ENCODE peak calls at places on chromosomes 13 and 19, in seven cellular contexts. One of them, this sample, is unnamed.

GRCh38 chr19:8022275-8022674 is 16.8 kb upstream of the ELAVL1 start:
- DNase-seq in naive thymus-derived CD8-positive, alpha-beta T cell: no peak
- DNase-seq in lower leg skin: no peak
- DNase-seq in hypothalamus: no peak
- DNase-seq in aorta: no peak
- DNase-seq in cardiac fibroblast: no peak
- DNase-seq in smooth muscle cell of the brain vasculature: no peak
- DNase-seq in this sample: no peak

GRCh38 chr19:44025217-44025936 is at the start of gene ZNF222:
- DNase-seq in naive thymus-derived CD8-positive, alpha-beta T cell: peak; percentile 68
- DNase-seq in lower leg skin: peak; percentile 83
- DNase-seq in hypothalamus: peak; percentile 70
- DNase-seq in aorta: peak; percentile 93
- DNase-seq in cardiac fibroblast: peak; percentile 89
- DNase-seq in smooth muscle cell of the brain vasculature: peak; percentile 50
- DNase-seq in this sample: peak; percentile 79

GRCh38 chr19:44313231-44313630 is 8.4 kb upstream of the ZNF235 start:
- DNase-seq in naive thymus-derived CD8-positive, alpha-beta T cell: no peak
- DNase-seq in lower leg skin: no peak
- DNase-seq in hypothalamus: no peak
- DNase-seq in aorta: no peak
- DNase-seq in cardiac fibroblast: no peak
- DNase-seq in smooth muscle cell of the brain vasculature: no peak
- DNase-seq in this sample: no peak

GRCh38 chr13:82688400-82688999 is 1193.8 kb downstream of the SLITRK1 start:
- DNase-seq in naive thymus-derived CD8-positive, alpha-beta T cell: no peak
- DNase-seq in lower leg skin: no peak
- DNase-seq in hypothalamus: no peak
- DNase-seq in aorta: no peak
- DNase-seq in cardiac fibroblast: peak; percentile 13
- DNase-seq in smooth muscle cell of the brain vasculature: no peak
- DNase-seq in this sample: no peak

GRCh38 chr13:42384265-42384664 is 112.3 kb downstream of the AKAP11 start:
- DNase-seq in naive thymus-derived CD8-positive, alpha-beta T cell: no peak
- DNase-seq in lower leg skin: no peak
- DNase-seq in hypothalamus: no peak
- DNase-seq in aorta: no peak
- DNase-seq in cardiac fibroblast: no peak
- DNase-seq in smooth muscle cell of the brain vasculature: no peak
- DNase-seq in this sample: no peak

GRCh38 chr13:73225983-73226382 is 167.2 kb downstream of the KLF5 start:
- DNase-seq in naive thymus-derived CD8-positive, alpha-beta T cell: no peak
- DNase-seq in lower leg skin: no peak
- DNase-seq in hypothalamus: no peak
- DNase-seq in aorta: no peak
- DNase-seq in cardiac fibroblast: no peak
- DNase-seq in smooth muscle cell of the brain vasculature: no peak
- DNase-seq in this sample: no peak

GRCh38 chr19:19004144-19004543 is 29.2 kb downstream of the SUGP2 start:
- DNase-seq in naive thymus-derived CD8-positive, alpha-beta T cell: no peak
- DNase-seq in lower leg skin: no peak
- DNase-seq in hypothalamus: no peak
- DNase-seq in aorta: no peak
- DNase-seq in cardiac fibroblast: no peak
- DNase-seq in smooth muscle cell of the brain vasculature: no peak
- DNase-seq in this sample: no peak

GRCh38 chr13:24217601-24218281 is 57.2 kb downstream of the SPATA13 start:
- DNase-seq in naive thymus-derived CD8-positive, alpha-beta T cell: no peak
- DNase-seq in lower leg skin: no peak
- DNase-seq in hypothalamus: no peak
- DNase-seq in aorta: no peak
- DNase-seq in cardiac fibroblast: peak; percentile 64
- DNase-seq in smooth muscle cell of the brain vasculature: no peak
- DNase-seq in this sample: no peak

GRCh38 chr13:46575843-46576242 is 22.9 kb downstream of the LRCH1 start:
- DNase-seq in naive thymus-derived CD8-positive, alpha-beta T cell: no peak
- DNase-seq in lower leg skin: no peak
- DNase-seq in hypothalamus: no peak
- DNase-seq in aorta: no peak
- DNase-seq in cardiac fibroblast: peak; percentile 90
- DNase-seq in smooth muscle cell of the brain vasculature: no peak
- DNase-seq in this sample: peak; percentile 78

GRCh38 chr13:43911283-43911682 is 31.6 kb downstream of the LACC1 start:
- DNase-seq in naive thymus-derived CD8-positive, alpha-beta T cell: no peak
- DNase-seq in lower leg skin: no peak
- DNase-seq in hypothalamus: no peak
- DNase-seq in aorta: no peak
- DNase-seq in cardiac fibroblast: no peak
- DNase-seq in smooth muscle cell of the brain vasculature: no peak
- DNase-seq in this sample: no peak

GRCh38 chr19:6767357-6768235 is at the start of gene SH2D3A:
- DNase-seq in naive thymus-derived CD8-positive, alpha-beta T cell: peak; percentile 97
- DNase-seq in lower leg skin: peak; percentile 87
- DNase-seq in hypothalamus: no peak
- DNase-seq in aorta: peak; percentile 86
- DNase-seq in cardiac fibroblast: peak; percentile 49
- DNase-seq in smooth muscle cell of the brain vasculature: no peak
- DNase-seq in this sample: peak; percentile 77

GRCh38 chr19:58479303-58479702 is 3.2 kb downstream of the ZNF446 start:
- DNase-seq in naive thymus-derived CD8-positive, alpha-beta T cell: no peak
- DNase-seq in lower leg skin: no peak
- DNase-seq in hypothalamus: no peak
- DNase-seq in aorta: no peak
- DNase-seq in cardiac fibroblast: no peak
- DNase-seq in smooth muscle cell of the brain vasculature: no peak
- DNase-seq in this sample: no peak

GRCh38 chr19:29515706-29516357 is 10.0 kb upstream of the VSTM2B start:
- DNase-seq in naive thymus-derived CD8-positive, alpha-beta T cell: no peak
- DNase-seq in lower leg skin: no peak
- DNase-seq in hypothalamus: no peak
- DNase-seq in aorta: peak; percentile 59
- DNase-seq in cardiac fibroblast: no peak
- DNase-seq in smooth muscle cell of the brain vasculature: no peak
- DNase-seq in this sample: no peak

GRCh38 chr13:36531746-36532486 is 99.6 kb downstream of the CCNA1 start:
- DNase-seq in naive thymus-derived CD8-positive, alpha-beta T cell: no peak
- DNase-seq in lower leg skin: no peak
- DNase-seq in hypothalamus: no peak
- DNase-seq in aorta: no peak
- DNase-seq in cardiac fibroblast: peak; percentile 41
- DNase-seq in smooth muscle cell of the brain vasculature: no peak
- DNase-seq in this sample: peak; percentile 39

GRCh38 chr19:30403583-30403982 is 31.4 kb downstream of the ZNF536 start:
- DNase-seq in naive thymus-derived CD8-positive, alpha-beta T cell: no peak
- DNase-seq in lower leg skin: no peak
- DNase-seq in hypothalamus: no peak
- DNase-seq in aorta: no peak
- DNase-seq in cardiac fibroblast: no peak
- DNase-seq in smooth muscle cell of the brain vasculature: no peak
- DNase-seq in this sample: no peak

GRCh38 chr19:8445488-8446001 is 770 bp downstream of the HNRNPM start:
- DNase-seq in naive thymus-derived CD8-positive, alpha-beta T cell: peak; percentile 34
- DNase-seq in lower leg skin: peak; percentile 38
- DNase-seq in hypothalamus: peak; percentile 33
- DNase-seq in aorta: peak; percentile 90
- DNase-seq in cardiac fibroblast: peak; percentile 45
- DNase-seq in smooth muscle cell of the brain vasculature: no peak
- DNase-seq in this sample: peak; percentile 43

GRCh38 chr19:56837892-56838679 is 2.4 kb downstream of the PEG3 start:
- DNase-seq in naive thymus-derived CD8-positive, alpha-beta T cell: no peak
- DNase-seq in lower leg skin: peak; percentile 25
- DNase-seq in hypothalamus: peak; percentile 82
- DNase-seq in aorta: peak; percentile 90
- DNase-seq in cardiac fibroblast: peak; percentile 78
- DNase-seq in smooth muscle cell of the brain vasculature: no peak
- DNase-seq in this sample: no peak

GRCh38 chr13:109211616-109212015 is 574.8 kb downstream of the IRS2 start:
- DNase-seq in naive thymus-derived CD8-positive, alpha-beta T cell: no peak
- DNase-seq in lower leg skin: no peak
- DNase-seq in hypothalamus: no peak
- DNase-seq in aorta: no peak
- DNase-seq in cardiac fibroblast: no peak
- DNase-seq in smooth muscle cell of the brain vasculature: no peak
- DNase-seq in this sample: no peak

GRCh38 chr13:61094865-61095264 is 320.8 kb downstream of the PCDH20 start:
- DNase-seq in naive thymus-derived CD8-positive, alpha-beta T cell: no peak
- DNase-seq in lower leg skin: no peak
- DNase-seq in hypothalamus: no peak
- DNase-seq in aorta: no peak
- DNase-seq in cardiac fibroblast: no peak
- DNase-seq in smooth muscle cell of the brain vasculature: no peak
- DNase-seq in this sample: no peak